ENCODE peak calls at places on chromosomes 4 and X, in ten cellular contexts. U, C, N, Z, X, R, H, G, Q and L are unnamed samples.
A peak's percentile ranks its signal among the peaks of the same experiment; 100 is the strongest.

GRCh38 chrX:16479206-16479869 is 170.6 kb upstream of the S100G start:
- DNase-seq in U (peak; percentile 71), C (no peak), N (no peak), Z (peak; percentile 9), X (no peak), R (no peak), H (peak; percentile 54), G (no peak), Q (peak; percentile 71), L (no peak)

GRCh38 chr4:113869743-113870375 is 108.3 kb upstream of the CAMK2D start:
- DNase-seq in U (peak; percentile 64), C (no peak), N (no peak), Z (no peak), X (no peak), R (no peak), H (peak; percentile 82), G (no peak), Q (peak; percentile 87), L (no peak)

GRCh38 chr4:145979160-145979559 is 40.5 kb upstream of the ZNF827 start:
- DNase-seq in U (no peak), C (no peak), N (no peak), Z (no peak), X (no peak), R (no peak), H (no peak), G (no peak), Q (no peak), L (no peak)

GRCh38 chrX:19776753-19777152 is 110.6 kb downstream of the SH3KBP1 start:
- DNase-seq in U (no peak), C (no peak), N (no peak), Z (no peak), X (no peak), R (no peak), H (no peak), G (no peak), Q (no peak), L (no peak)

GRCh38 chrX:130828641-130829040 is 74.4 kb downstream of the ENOX2 start:
- DNase-seq in U (no peak), C (no peak), N (no peak), Z (no peak), X (no peak), R (no peak), H (no peak), G (no peak), Q (no peak), L (no peak)

GRCh38 chrX:13515181-13515930 is 54.0 kb upstream of the EGFL6 start:
- DNase-seq in U (no peak), C (peak; percentile 23), N (no peak), Z (no peak), X (no peak), R (no peak), H (no peak), G (no peak), Q (no peak), L (no peak)

GRCh38 chr4:108849611-108850406 is 87.0 kb upstream of the ETNPPL start:
- DNase-seq in U (peak; percentile 78), C (peak; percentile 64), N (no peak), Z (no peak), X (no peak), R (no peak), H (peak; percentile 55), G (no peak), Q (no peak), L (no peak)

GRCh38 chr4:40317921-40318658 is 17.0 kb upstream of the CHRNA9 start:
- DNase-seq in U (peak; percentile 52), C (no peak), N (no peak), Z (no peak), X (no peak), R (no peak), H (peak; percentile 27), G (no peak), Q (no peak), L (no peak)

GRCh38 chrX:87078231-87078630 is 439.4 kb upstream of the KLHL4 start:
- DNase-seq in U (no peak), C (no peak), N (no peak), Z (no peak), X (no peak), R (no peak), H (no peak), G (no peak), Q (no peak), L (no peak)

GRCh38 chr4:112453321-112453720 is 62.7 kb downstream of the NEUROG2 start:
- DNase-seq in U (no peak), C (no peak), N (no peak), Z (no peak), X (no peak), R (no peak), H (no peak), G (no peak), Q (no peak), L (no peak)

GRCh38 chr4:1204286-1204827 is 32.0 kb upstream of the SPON2 start:
- DNase-seq in U (no peak), C (no peak), N (no peak), Z (no peak), X (no peak), R (peak; percentile 31), H (no peak), G (no peak), Q (no peak), L (no peak)

GRCh38 chrX:70030242-70030823 is 19.4 kb downstream of the AWAT2 start:
- DNase-seq in U (peak; percentile 50), C (no peak), N (peak; percentile 6), Z (peak; percentile 11), X (no peak), R (peak; percentile 13), H (peak; percentile 55), G (peak; percentile 45), Q (peak; percentile 18), L (peak; percentile 56)

GRCh38 chrX:103384672-103385071 is 8.3 kb downstream of the BEX3 start:
- DNase-seq in U (no peak), C (no peak), N (no peak), Z (no peak), X (no peak), R (no peak), H (no peak), G (no peak), Q (no peak), L (no peak)

GRCh38 chr4:109648266-109648996 is 54.8 kb downstream of the CASP6 start:
- DNase-seq in U (no peak), C (no peak), N (no peak), Z (no peak), X (no peak), R (no peak), H (no peak), G (no peak), Q (no peak), L (peak; percentile 53)

GRCh38 chr4:54543088-54543795 is 114.5 kb upstream of the KIT start:
- DNase-seq in U (peak; percentile 56), C (peak; percentile 85), N (no peak), Z (no peak), X (no peak), R (no peak), H (peak; percentile 78), G (no peak), Q (peak; percentile 38), L (no peak)

GRCh38 chr4:131459430-131460101 is 1689.5 kb upstream of the PCDH10 start:
- DNase-seq in U (no peak), C (no peak), N (no peak), Z (no peak), X (no peak), R (no peak), H (no peak), G (no peak), Q (no peak), L (peak; percentile 9)

GRCh38 chr4:64014647-64015046 is 394.6 kb downstream of the TECRL start:
- DNase-seq in U (no peak), C (no peak), N (no peak), Z (no peak), X (no peak), R (no peak), H (no peak), G (no peak), Q (no peak), L (no peak)

GRCh38 chr4:8912089-8912455 is 40.4 kb upstream of the HMX1 start:
- DNase-seq in U (no peak), C (no peak), N (no peak), Z (no peak), X (no peak), R (no peak), H (no peak), G (peak; percentile 6), Q (no peak), L (no peak)

GRCh38 chr4:129929052-129929451 is 833.1 kb downstream of the C4orf33 start:
- DNase-seq in U (peak; percentile 1), C (no peak), N (no peak), Z (no peak), X (no peak), R (no peak), H (peak; percentile 5), G (no peak), Q (peak; percentile 9), L (peak; percentile 48)

GRCh38 chr4:108171541-108172230 is 3.0 kb upstream of the LEF1 start:
- DNase-seq in U (peak; percentile 41), C (no peak), N (no peak), Z (no peak), X (no peak), R (no peak), H (no peak), G (no peak), Q (no peak), L (peak; percentile 89)

GRCh38 chr4:74772106-74772505 is 22.2 kb downstream of the BTC start:
- DNase-seq in U (no peak), C (no peak), N (no peak), Z (no peak), X (no peak), R (no peak), H (no peak), G (no peak), Q (no peak), L (no peak)

GRCh38 chrX:68719904-68720614 is 72.6 kb downstream of the STARD8 start:
- DNase-seq in U (peak; percentile 13), C (no peak), N (no peak), Z (no peak), X (no peak), R (no peak), H (no peak), G (peak; percentile 7), Q (no peak), L (peak; percentile 4)

GRCh38 chr4:27005512-27006246 is 145.0 kb downstream of the STIM2 start:
- DNase-seq in U (peak; percentile 31), C (peak; percentile 26), N (no peak), Z (no peak), X (no peak), R (no peak), H (peak; percentile 5), G (no peak), Q (no peak), L (no peak)

GRCh38 chrX:12080265-12080664 is 58.0 kb upstream of the FRMPD4 start:
- DNase-seq in U (peak; percentile 42), C (no peak), N (no peak), Z (peak; percentile 15), X (peak; percentile 69), R (no peak), H (peak; percentile 53), G (no peak), Q (peak; percentile 11), L (peak; percentile 82)

GRCh38 chrX:24577091-24577490 is 70.1 kb downstream of the PCYT1B start:
- DNase-seq in U (no peak), C (no peak), N (no peak), Z (no peak), X (no peak), R (no peak), H (no peak), G (no peak), Q (no peak), L (no peak)

GRCh38 chrX:13646154-13646549 is 6.8 kb upstream of the TCEANC start:
- DNase-seq in U (peak; percentile 62), C (no peak), N (no peak), Z (peak; percentile 42), X (no peak), R (peak; percentile 66), H (peak; percentile 67), G (peak; percentile 65), Q (no peak), L (peak; percentile 70)

GRCh38 chrX:84339507-84340364 is 151.7 kb upstream of the RPS6KA6 start:
- DNase-seq in U (peak; percentile 5), C (no peak), N (no peak), Z (no peak), X (no peak), R (no peak), H (peak; percentile 22), G (no peak), Q (peak; percentile 4), L (peak; percentile 64)

GRCh38 chr4:128322311-128322710 is 34.7 kb upstream of the PGRMC2 start:
- DNase-seq in U (peak; percentile 72), C (no peak), N (no peak), Z (no peak), X (no peak), R (no peak), H (peak; percentile 40), G (no peak), Q (peak; percentile 72), L (no peak)